ENCODE peak calls at places on chromosome 16, in seven cellular contexts. One of them, this sample, is unnamed.

GRCh38 chr16:85057212-85057889 is 29.8 kb downstream of the KIAA0513 start:
- DNase-seq in amygdala: no peak
- DNase-seq in NCI-H2171: peak
- DNase-seq in iPS-NIHi11: peak
- DNase-seq in HFF-Myc: no peak
- DNase-seq in A549: peak
- DNase-seq in astrocyte of the spinal cord: no peak
- DNase-seq in this sample: no peak

GRCh38 chr16:57578521-57579360 is 36.3 kb downstream of the ADGRG5 start:
- DNase-seq in NCI-H2171: peak
- DNase-seq in astrocyte of the spinal cord: no peak
- DNase-seq in iPS-NIHi11: no peak
- DNase-seq in A549: no peak
- DNase-seq in HFF-Myc: no peak
- DNase-seq in amygdala: no peak
- DNase-seq in this sample: no peak

GRCh38 chr16:67372664-67373063 is 20.6 kb downstream of the TPPP3 start:
- DNase-seq in iPS-NIHi11: no peak
- DNase-seq in A549: no peak
- DNase-seq in amygdala: no peak
- DNase-seq in NCI-H2171: no peak
- DNase-seq in HFF-Myc: peak
- DNase-seq in astrocyte of the spinal cord: peak
- DNase-seq in this sample: no peak

GRCh38 chr16:11711662-11712061 is 31.0 kb downstream of the TXNDC11 start:
- DNase-seq in iPS-NIHi11: no peak
- DNase-seq in A549: no peak
- DNase-seq in amygdala: no peak
- DNase-seq in NCI-H2171: no peak
- DNase-seq in HFF-Myc: no peak
- DNase-seq in astrocyte of the spinal cord: no peak
- DNase-seq in this sample: no peak

GRCh38 chr16:77788196-77789084 is at the start of gene VAT1L:
- DNase-seq in HFF-Myc: no peak
- DNase-seq in amygdala: no peak
- DNase-seq in NCI-H2171: no peak
- DNase-seq in A549: peak
- DNase-seq in iPS-NIHi11: peak
- DNase-seq in astrocyte of the spinal cord: peak
- DNase-seq in this sample: peak

GRCh38 chr16:21222495-21223337 is 10.8 kb upstream of the ANKS4B start:
- DNase-seq in A549: no peak
- DNase-seq in HFF-Myc: no peak
- DNase-seq in astrocyte of the spinal cord: no peak
- DNase-seq in amygdala: no peak
- DNase-seq in iPS-NIHi11: no peak
- DNase-seq in NCI-H2171: no peak
- DNase-seq in this sample: no peak

GRCh38 chr16:2147981-2148671 is at the start of gene RAB26:
- DNase-seq in NCI-H2171: peak
- DNase-seq in HFF-Myc: no peak
- DNase-seq in amygdala: peak
- DNase-seq in A549: peak
- DNase-seq in iPS-NIHi11: peak
- DNase-seq in astrocyte of the spinal cord: peak
- DNase-seq in this sample: peak

GRCh38 chr16:57479422-57480126 is 6.7 kb downstream of the DOK4 start:
- DNase-seq in astrocyte of the spinal cord: peak
- DNase-seq in A549: no peak
- DNase-seq in NCI-H2171: peak
- DNase-seq in iPS-NIHi11: peak
- DNase-seq in HFF-Myc: peak
- DNase-seq in amygdala: no peak
- DNase-seq in this sample: peak

GRCh38 chr16:13021996-13022395 is 120.6 kb downstream of the SHISA9 start:
- DNase-seq in iPS-NIHi11: no peak
- DNase-seq in A549: no peak
- DNase-seq in HFF-Myc: no peak
- DNase-seq in astrocyte of the spinal cord: peak
- DNase-seq in amygdala: no peak
- DNase-seq in NCI-H2171: no peak
- DNase-seq in this sample: no peak

GRCh38 chr16:586645-587590 is 2.9 kb upstream of the RAB40C start:
- DNase-seq in A549: no peak
- DNase-seq in iPS-NIHi11: no peak
- DNase-seq in astrocyte of the spinal cord: no peak
- DNase-seq in amygdala: no peak
- DNase-seq in NCI-H2171: no peak
- DNase-seq in HFF-Myc: no peak
- DNase-seq in this sample: peak

GRCh38 chr16:19481291-19481690 is 40.6 kb downstream of the GDE1 start:
- DNase-seq in astrocyte of the spinal cord: no peak
- DNase-seq in iPS-NIHi11: no peak
- DNase-seq in amygdala: no peak
- DNase-seq in NCI-H2171: no peak
- DNase-seq in HFF-Myc: no peak
- DNase-seq in A549: no peak
- DNase-seq in this sample: no peak

GRCh38 chr16:66590322-66590721 is 11.1 kb downstream of the CMTM2 start:
- DNase-seq in astrocyte of the spinal cord: no peak
- DNase-seq in HFF-Myc: no peak
- DNase-seq in A549: no peak
- DNase-seq in amygdala: no peak
- DNase-seq in iPS-NIHi11: no peak
- DNase-seq in NCI-H2171: no peak
- DNase-seq in this sample: no peak

This sample was measured in Daoy.